ENCODE peak calls at places on chromosome 4, in nine cellular contexts. C is uterus, J is H54, E is GM12891, D is suprapubic skin, S is lower leg skin, F is transverse colon, B is body of pancreas, Z is tibial nerve. L is an unnamed sample.

GRCh38 chr4:123746981-123747380 is 350.4 kb downstream of the SPRY1 start:
- DNase-seq in C (no peak), J (no peak), E (no peak), D (no peak), S (no peak), F (no peak), B (no peak), Z (no peak), L (no peak)

GRCh38 chr4:6680372-6681034 is 13.2 kb upstream of the S100P start:
- DNase-seq in C (no peak), J (no peak), E (no peak), D (no peak), S (no peak), F (no peak), B (no peak), Z (no peak), L (no peak)

GRCh38 chr4:122836941-122837340 is 10.3 kb downstream of the FGF2 start:
- DNase-seq in C (no peak), J (no peak), E (no peak), D (no peak), S (no peak), F (no peak), B (no peak), Z (no peak), L (peak)

GRCh38 chr4:102734591-102735385 is 26.0 kb downstream of the MANBA start:
- DNase-seq in C (no peak), J (no peak), E (peak), D (no peak), S (no peak), F (no peak), B (no peak), Z (no peak), L (no peak)

GRCh38 chr4:6767341-6767724 is 15.2 kb upstream of the KIAA0232 start:
- DNase-seq in C (no peak), J (no peak), E (no peak), D (no peak), S (no peak), F (no peak), B (peak), Z (no peak), L (no peak)

GRCh38 chr4:98976716-98977115 is 18.8 kb upstream of the METAP1 start:
- DNase-seq in C (no peak), J (no peak), E (no peak), D (no peak), S (no peak), F (no peak), B (no peak), Z (no peak), L (peak)

GRCh38 chr4:127580300-127580699 is 52.5 kb upstream of the INTU start:
- DNase-seq in C (no peak), J (no peak), E (no peak), D (no peak), S (no peak), F (no peak), B (no peak), Z (no peak), L (no peak)

GRCh38 chr4:60683953-60684352 is 516.2 kb upstream of the ADGRL3 start:
- DNase-seq in C (no peak), J (no peak), E (no peak), D (no peak), S (no peak), F (no peak), B (no peak), Z (no peak), L (no peak)

GRCh38 chr4:140018931-140019618 is 134.9 kb downstream of the MAML3 start:
- DNase-seq in C (no peak), J (no peak), E (no peak), D (no peak), S (no peak), F (no peak), B (no peak), Z (no peak), L (no peak)

GRCh38 chr4:153679476-153679875 is 4.6 kb upstream of the TLR2 start:
- DNase-seq in C (no peak), J (no peak), E (no peak), D (no peak), S (no peak), F (no peak), B (no peak), Z (no peak), L (no peak)

GRCh38 chr4:153683763-153684181 is 308 bp upstream of the TLR2 start:
- DNase-seq in C (no peak), J (no peak), E (no peak), D (no peak), S (no peak), F (no peak), B (no peak), Z (no peak), L (no peak)

GRCh38 chr4:153684182-153685073 is at the start of gene TLR2:
- DNase-seq in C (peak), J (no peak), E (peak), D (peak), S (peak), F (peak), B (peak), Z (peak), L (peak)
- TF ChIP-seq POLR2A in C (no peak), J (no peak), E (no peak), D (no peak), S (no peak), F (peak), B (peak), Z (no peak), L (no peak)

GRCh38 chr4:2048831-2049230 is 10.3 kb upstream of the NAT8L start:
- DNase-seq in C (no peak), J (no peak), E (no peak), D (no peak), S (peak), F (no peak), B (no peak), Z (no peak), L (no peak)
- TF ChIP-seq POLR2A in C (no peak), J (no peak), E (no peak), D (no peak), S (no peak), F (no peak), B (no peak), Z (no peak), L (no peak)

DNA sequence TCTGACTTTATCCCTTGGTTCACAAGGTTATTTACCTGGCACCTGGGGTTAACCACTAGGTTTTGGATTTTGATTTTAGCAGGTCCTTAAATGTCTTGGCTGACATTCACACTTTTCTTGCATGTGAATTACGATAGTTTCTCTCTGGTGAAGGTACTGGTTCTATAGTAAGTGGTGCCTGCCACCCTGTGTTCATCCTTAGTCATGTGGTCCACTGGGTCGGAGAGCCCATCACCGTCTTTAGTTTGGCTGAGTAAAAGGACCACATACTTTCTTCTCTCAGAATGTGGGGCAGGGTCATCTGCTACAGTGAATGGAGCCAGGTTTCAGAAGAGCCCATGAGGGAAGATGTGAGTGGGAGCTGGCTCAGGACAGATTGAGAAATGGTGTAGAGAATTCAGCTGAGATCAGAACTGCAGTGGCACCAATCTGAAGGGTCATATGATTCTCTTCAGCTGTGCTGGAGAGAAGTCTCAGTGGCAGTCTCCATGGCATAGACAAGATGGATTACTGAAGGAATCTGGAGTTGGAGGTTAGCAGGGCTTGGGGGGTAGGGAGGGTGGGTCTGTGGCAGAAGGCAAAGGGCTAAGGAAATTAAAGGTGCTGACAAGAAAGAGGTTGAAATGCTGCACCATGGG is 310.4 kb downstream of the GPAT3 start:
- DNase-seq in C (no peak), J (no peak), E (no peak), D (no peak), S (no peak), F (no peak), B (no peak), Z (no peak), L (no peak)
- TF ChIP-seq POLR2A in C (no peak), J (no peak), E (no peak), D (no peak), S (no peak), F (no peak), B (no peak), Z (no peak), L (no peak)

GRCh38 chr4:1579834-1580686 is 104.1 kb downstream of the FAM53A start:
- DNase-seq in C (no peak), J (peak), E (no peak), D (peak), S (peak), F (peak), B (peak), Z (peak), L (peak)
- TF ChIP-seq POLR2A in C (peak), J (peak), E (no peak), D (no peak), S (no peak), F (peak), B (peak), Z (peak), L (peak)

DNA sequence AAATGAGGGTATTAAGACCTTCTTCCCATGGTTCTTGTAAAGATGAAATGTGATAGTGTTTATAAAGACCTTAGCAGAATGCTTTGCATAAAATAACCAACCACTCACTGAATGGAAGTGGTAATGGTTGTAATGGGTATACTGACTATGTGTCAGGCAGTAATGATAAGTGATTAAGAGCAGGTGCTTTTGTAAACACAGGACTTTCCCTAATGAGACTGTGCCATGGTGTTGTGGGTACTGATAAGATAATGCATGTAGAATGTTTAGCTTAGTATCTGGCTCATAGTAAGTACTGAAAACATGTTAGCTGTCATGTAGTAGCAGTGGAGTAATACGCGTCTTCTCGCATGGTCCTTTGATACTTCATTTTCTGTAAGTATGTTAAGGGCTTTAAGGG is 6.9 kb downstream of the LSM6 start:
- DNase-seq in C (no peak), J (no peak), E (no peak), D (no peak), S (no peak), F (no peak), B (no peak), Z (no peak), L (no peak)
- TF ChIP-seq POLR2A in C (no peak), J (no peak), E (no peak), D (no peak), S (no peak), F (no peak), B (no peak), Z (no peak), L (no peak)

GRCh38 chr4:1027916-1028240 is 16.5 kb downstream of the FGFRL1 start:
- DNase-seq in C (no peak), J (no peak), E (no peak), D (no peak), S (no peak), F (no peak), B (no peak), Z (no peak), L (no peak)

GRCh38 chr4:1028574-1029220 is 17.3 kb downstream of the FGFRL1 start:
- DNase-seq in C (no peak), J (no peak), E (no peak), D (no peak), S (no peak), F (no peak), B (no peak), Z (no peak), L (no peak)

GRCh38 chr4:1029536-1029935 is 18.1 kb downstream of the FGFRL1 start:
- DNase-seq in C (no peak), J (no peak), E (no peak), D (no peak), S (no peak), F (no peak), B (no peak), Z (no peak), L (no peak)

GRCh38 chr4:1026115-1026514 is 14.7 kb downstream of the FGFRL1 start:
- DNase-seq in C (no peak), J (no peak), E (peak), D (no peak), S (no peak), F (peak), B (peak), Z (no peak), L (no peak)

GRCh38 chr4:1027219-1027915 is 15.9 kb downstream of the FGFRL1 start:
- DNase-seq in C (no peak), J (no peak), E (no peak), D (no peak), S (no peak), F (no peak), B (no peak), Z (no peak), L (no peak)
- TF ChIP-seq POLR2A in C (no peak), J (no peak), E (no peak), D (no peak), S (no peak), F (no peak), B (no peak), Z (no peak), L (no peak)

DNA sequence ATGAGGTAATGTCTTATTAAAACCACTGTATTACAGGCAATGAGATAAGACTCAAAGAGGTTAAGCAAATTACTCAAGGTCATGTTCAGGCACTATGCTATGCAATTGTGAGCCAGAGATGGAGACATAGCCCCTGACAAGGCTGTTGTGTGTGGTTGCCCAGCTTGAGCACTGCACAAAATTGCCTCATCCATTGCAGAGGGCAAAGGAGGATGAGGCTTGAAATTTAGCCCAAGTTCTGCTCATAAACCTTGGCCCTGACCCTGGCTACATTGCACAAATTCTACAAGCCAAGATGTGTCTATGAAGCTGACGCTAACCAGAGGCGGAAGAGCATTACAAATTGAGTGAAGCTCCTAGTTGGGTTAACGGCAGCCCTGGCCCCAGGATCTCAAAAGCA is 65.6 kb upstream of the PGM2 start:
- DNase-seq in C (peak), J (no peak), E (no peak), D (no peak), S (no peak), F (no peak), B (no peak), Z (no peak), L (no peak)
- TF ChIP-seq POLR2A in C (no peak), J (no peak), E (no peak), D (no peak), S (no peak), F (no peak), B (no peak), Z (no peak), L (no peak)

DNA sequence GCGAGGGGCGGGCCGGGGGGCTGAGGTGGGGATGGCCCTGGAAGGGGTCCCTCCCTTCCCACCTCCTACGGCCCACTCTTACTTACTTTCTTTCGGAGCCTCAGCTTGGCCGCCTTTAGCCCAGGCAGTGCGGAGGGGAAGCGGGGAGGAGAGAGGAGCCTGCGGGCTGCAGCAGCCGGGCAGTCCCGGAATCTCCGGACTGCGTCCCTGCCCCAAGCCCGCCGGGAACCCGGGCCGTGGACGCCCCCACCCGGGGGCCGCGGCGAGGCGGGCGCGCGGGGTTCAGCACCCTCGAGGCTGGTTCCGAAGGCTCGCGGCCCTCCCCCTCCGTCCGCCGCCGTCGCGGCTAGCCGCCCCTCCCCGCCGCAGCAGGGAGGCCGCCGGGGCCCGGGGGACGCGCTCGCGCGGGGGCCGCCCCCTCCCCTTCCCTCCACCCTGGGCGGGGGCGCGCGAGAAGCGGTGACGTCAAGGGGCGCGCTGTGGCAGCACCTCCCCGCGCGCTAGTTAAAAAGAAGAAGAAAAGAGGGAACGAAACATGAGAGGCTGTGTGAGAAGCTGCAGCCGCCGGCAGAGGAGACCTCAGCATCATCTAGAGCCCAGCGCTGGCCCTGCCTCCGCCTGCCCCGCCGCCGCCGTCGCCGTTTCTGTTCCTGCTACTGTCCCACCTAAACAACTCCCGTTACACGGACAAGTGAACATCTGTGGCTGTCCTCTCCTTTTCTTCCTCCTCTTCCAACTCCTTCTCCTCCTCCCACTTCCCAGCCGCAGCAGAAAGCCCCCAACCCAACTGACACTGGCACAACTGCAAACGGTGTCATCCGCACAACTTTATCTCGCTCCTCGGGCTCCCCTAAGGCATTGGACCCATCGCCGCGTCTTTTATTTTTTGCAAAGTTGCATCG is at the start of gene HHIP:
- DNase-seq in C (peak), J (no peak), E (peak), D (peak), S (no peak), F (peak), B (peak), Z (peak), L (peak)
- TF ChIP-seq POLR2A in C (peak), J (peak), E (no peak), D (no peak), S (no peak), F (peak), B (peak), Z (peak), L (peak)

DNA sequence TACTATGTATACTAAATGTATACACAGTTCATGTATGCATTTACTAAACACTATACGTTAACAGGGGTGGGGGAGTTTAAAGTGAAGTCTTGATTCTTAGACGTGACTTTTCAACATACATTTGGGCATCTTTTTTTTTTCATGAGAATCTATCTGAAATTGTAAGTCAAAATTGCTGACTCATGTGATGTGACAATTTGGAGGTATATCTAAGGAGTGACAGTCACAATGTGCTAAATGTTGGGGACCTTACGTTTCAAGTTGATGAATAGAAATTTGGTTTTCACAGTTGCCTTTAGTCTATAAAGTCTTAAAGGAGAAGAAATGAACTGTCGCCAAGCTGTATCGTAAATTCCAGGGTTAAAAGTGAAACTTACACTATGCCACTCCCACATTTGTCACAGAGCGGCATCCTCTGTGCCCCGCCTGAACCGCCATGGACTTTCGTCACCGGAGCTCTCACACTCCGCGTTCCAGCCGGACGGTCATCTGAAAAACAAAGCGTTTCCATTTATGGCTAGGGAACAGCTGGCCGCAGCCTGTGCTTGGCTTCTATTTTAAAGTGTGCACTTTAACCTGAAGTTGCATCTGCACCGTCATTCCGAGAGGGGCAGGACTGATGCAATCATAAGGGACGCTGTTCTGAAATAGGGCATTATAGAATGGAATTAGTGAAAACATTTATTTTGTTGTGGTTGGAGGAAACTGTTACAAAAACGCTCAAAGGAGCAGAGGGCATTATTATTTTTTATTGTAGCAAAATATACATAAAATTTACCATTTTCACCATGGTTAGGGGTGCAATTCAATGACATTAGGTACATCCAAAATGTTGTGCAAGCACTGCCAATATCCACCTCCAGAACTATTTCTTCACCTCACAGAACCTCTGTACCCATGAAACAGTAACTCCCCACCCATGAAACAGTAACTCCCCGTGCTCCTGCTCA is 30.9 kb downstream of the PDLIM3 start:
- DNase-seq in C (peak), J (no peak), E (no peak), D (no peak), S (no peak), F (peak), B (peak), Z (no peak), L (no peak)
- TF ChIP-seq POLR2A in C (no peak), J (no peak), E (no peak), D (no peak), S (no peak), F (no peak), B (no peak), Z (no peak), L (no peak)

DNA sequence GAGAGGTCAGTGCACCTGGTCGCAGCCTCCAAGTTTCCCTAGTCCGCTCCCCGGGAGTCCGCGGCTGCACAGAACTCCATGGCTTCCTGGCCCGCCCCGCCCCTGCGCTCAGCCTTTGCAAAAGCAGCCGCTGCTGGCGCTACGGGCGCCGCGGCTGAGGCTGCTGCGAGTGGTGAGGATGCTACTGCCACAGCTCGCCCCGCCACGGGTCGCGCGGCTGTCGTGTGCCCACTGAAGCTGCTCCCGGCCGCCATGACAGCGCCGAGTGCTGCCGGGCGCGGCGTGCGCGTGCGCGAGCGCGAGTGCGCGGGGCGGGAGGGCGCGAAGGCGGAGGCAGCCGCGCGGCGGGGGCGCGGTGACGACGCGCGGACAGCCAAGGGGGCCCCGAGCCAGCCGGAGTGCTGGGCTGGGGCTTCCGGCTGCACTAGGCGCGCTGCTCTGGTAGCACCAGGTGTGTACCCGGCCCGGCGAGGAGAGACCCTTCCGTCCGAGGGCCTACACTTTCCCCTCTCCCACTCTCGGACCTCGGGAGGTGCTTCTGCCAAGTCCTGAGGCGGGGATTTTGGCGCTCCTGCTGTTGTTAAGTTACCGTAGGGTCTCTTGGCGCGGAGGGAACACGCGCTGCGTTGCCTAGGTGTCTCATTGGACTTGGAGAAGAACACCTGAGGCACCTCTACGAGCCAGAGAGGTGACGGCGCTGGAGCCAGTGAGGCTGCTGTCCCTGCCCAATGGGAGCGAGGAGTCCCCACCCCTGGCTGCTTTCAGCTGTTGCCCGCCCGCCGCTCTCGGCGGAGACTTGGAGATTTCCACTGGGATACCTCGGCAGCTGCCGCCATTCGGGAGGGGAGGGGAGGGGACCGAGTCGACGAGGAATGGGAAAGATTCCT is 617 bp upstream of the LRBA start:
- DNase-seq in C (peak), J (peak), E (peak), D (peak), S (peak), F (peak), B (peak), Z (peak), L (peak)
- TF ChIP-seq POLR2A in C (peak), J (peak), E (peak), D (peak), S (no peak), F (peak), B (peak), Z (peak), L (peak)